ENCODE peak calls at places on chromosome 4, in eight cellular contexts. C is astrocyte of the spinal cord, A is T-helper 2 cell, Z is kidney glomerular epithelial cell, P is fibroblast of gingiva, K is right atrium auricular region, J is GOT3, V is A549. W is an unnamed sample.

GRCh38 chr4:1376841-1377605 is 29.2 kb downstream of the NKX1-1 start:
- DNase-seq in J (no peak), A (no peak), P (no peak), V (no peak), C (no peak), K (no peak), Z (no peak), W (no peak)

GRCh38 chr4:47462799-47463234 is 685 bp downstream of the COMMD8 start:
- DNase-seq in J (no peak), A (no peak), K (no peak), P (no peak), C (no peak), V (no peak), Z (no peak), W (no peak)

GRCh38 chr4:119550857-119551532 is 77.6 kb downstream of the PDE5A start:
- DNase-seq in Z (no peak), V (no peak), A (no peak), K (no peak), P (peak), J (no peak), C (peak), W (peak)

GRCh38 chr4:87073570-87074470 is 139.0 kb downstream of the AFF1 start:
- DNase-seq in J (no peak), V (no peak), K (no peak), C (peak), P (no peak), Z (no peak), A (no peak), W (no peak)

GRCh38 chr4:140251566-140251965 is 97.6 kb upstream of the MAML3 start:
- DNase-seq in J (no peak), P (no peak), Z (no peak), V (no peak), K (no peak), A (no peak), C (no peak), W (no peak)

GRCh38 chr4:37054670-37055069 is 189.9 kb upstream of the NWD2 start:
- DNase-seq in V (no peak), K (no peak), A (no peak), J (no peak), C (no peak), P (no peak), Z (no peak), W (no peak)

GRCh38 chr4:184166736-184167135 is 50.9 kb downstream of the ENPP6 start:
- DNase-seq in Z (no peak), V (no peak), P (no peak), K (peak), C (no peak), A (no peak), J (no peak), W (no peak)

GRCh38 chr4:81452452-81453011 is 19.2 kb downstream of the RASGEF1B start:
- DNase-seq in C (no peak), P (peak), Z (peak), J (no peak), A (no peak), V (no peak), K (no peak), W (no peak)

GRCh38 chr4:104859601-104860000 is 287.1 kb upstream of the TET2 start:
- DNase-seq in Z (no peak), V (no peak), C (peak), A (no peak), J (no peak), K (no peak), P (no peak), W (no peak)

GRCh38 chr4:113433536-113434246 is 327.8 kb downstream of the CAMK2D start:
- DNase-seq in C (peak), A (no peak), Z (no peak), V (no peak), K (no peak), J (no peak), P (peak), W (peak)